ENCODE peak calls at places on chromosome 16, in ten cellular contexts. A, H, Y, T, C, L, R, M, Q and E are unnamed samples.

GRCh38 chr16:70693231-70693671 is 7.4 kb upstream of the MTSS2 start:
- DNase-seq in A (no peak), H (peak; percentile 21), Y (no peak), T (no peak), C (peak; percentile 38), L (no peak), R (no peak), M (no peak), Q (no peak), E (no peak)

GRCh38 chr16:2205967-2206313 is 686 bp downstream of the MLST8 start:
- DNase-seq in A (no peak), H (no peak), Y (peak; percentile 43), T (no peak), C (no peak), L (peak; percentile 81), R (no peak), M (peak; percentile 69), Q (no peak), E (no peak)

GRCh38 chr16:26563018-26563417 is 503.7 kb upstream of the C16orf82 start:
- DNase-seq in A (no peak), H (no peak), Y (no peak), T (no peak), C (no peak), L (no peak), R (no peak), M (no peak), Q (no peak), E (no peak)

GRCh38 chr16:28839899-28840298 is 6.2 kb downstream of the TUFM start:
- DNase-seq in A (no peak), H (no peak), Y (no peak), T (no peak), C (peak; percentile 21), L (no peak), R (no peak), M (no peak), Q (no peak), E (no peak)

GRCh38 chr16:8623634-8624033 is 2.1 kb downstream of the METTL22 start:
- DNase-seq in A (no peak), H (peak; percentile 10), Y (no peak), T (no peak), C (peak; percentile 73), L (no peak), R (no peak), M (no peak), Q (no peak), E (no peak)

GRCh38 chr16:87127061-87127765 is 190.0 kb downstream of the C16orf95 start:
- DNase-seq in A (no peak), H (peak; percentile 75), Y (no peak), T (no peak), C (peak; percentile 57), L (peak; percentile 60), R (no peak), M (no peak), Q (no peak), E (no peak)

GRCh38 chr16:85571813-85572619 is 41.1 kb upstream of the GSE1 start:
- DNase-seq in A (no peak), H (no peak), Y (peak; percentile 37), T (no peak), C (no peak), L (no peak), R (no peak), M (no peak), Q (no peak), E (no peak)

GRCh38 chr16:3503513-3503912 is 2.7 kb downstream of the CLUAP1 start:
- DNase-seq in A (no peak), H (no peak), Y (peak; percentile 92), T (peak; percentile 55), C (no peak), L (no peak), R (peak; percentile 66), M (no peak), Q (no peak), E (no peak)

GRCh38 chr16:15829460-15829859 is 27.4 kb downstream of the MYH11 start:
- DNase-seq in A (no peak), H (peak; percentile 4), Y (no peak), T (no peak), C (peak; percentile 11), L (peak; percentile 45), R (no peak), M (peak; percentile 44), Q (no peak), E (peak; percentile 46)

GRCh38 chr16:15827709-15828343 is 29.0 kb downstream of the MYH11 start:
- DNase-seq in A (no peak), H (no peak), Y (no peak), T (no peak), C (no peak), L (no peak), R (no peak), M (no peak), Q (no peak), E (no peak)

GRCh38 chr16:15822957-15823356 is 33.9 kb downstream of the MYH11 start:
- DNase-seq in A (no peak), H (no peak), Y (no peak), T (no peak), C (no peak), L (no peak), R (no peak), M (no peak), Q (no peak), E (no peak)

GRCh38 chr16:15827299-15827698 is 29.5 kb downstream of the MYH11 start:
- DNase-seq in A (no peak), H (no peak), Y (no peak), T (no peak), C (no peak), L (no peak), R (no peak), M (no peak), Q (no peak), E (no peak)

DNA sequence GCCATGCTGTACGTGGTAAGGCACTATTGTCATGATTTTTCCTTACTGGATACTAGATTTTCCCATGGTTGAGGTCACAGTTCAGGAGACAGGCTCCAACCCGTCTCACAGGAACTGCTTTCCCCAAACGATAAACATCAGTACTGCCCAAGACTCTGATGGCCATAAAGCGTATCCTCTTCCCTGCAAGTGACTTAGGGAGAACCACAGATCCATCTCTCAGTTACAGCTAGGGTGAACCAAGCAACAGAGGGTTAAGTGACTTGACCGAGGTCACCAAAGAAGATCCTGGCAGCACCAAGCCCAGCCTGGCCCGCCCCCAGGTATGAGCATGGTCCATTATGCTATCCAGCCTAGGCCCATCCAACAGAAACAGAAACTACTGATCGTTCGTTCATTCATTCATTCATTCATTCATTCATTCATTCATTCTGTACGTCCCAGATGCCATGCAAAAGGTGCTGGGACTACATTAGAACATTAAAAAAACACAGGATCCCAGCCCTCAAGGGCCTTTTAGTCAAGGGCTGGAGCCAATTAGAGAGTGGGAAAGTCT is 31.0 kb downstream of the MYH11 start:
- DNase-seq in A (no peak), H (no peak), Y (no peak), T (no peak), C (no peak), L (no peak), R (no peak), M (no peak), Q (no peak), E (no peak)
- H3K4me3 ChIP-seq in A (no peak overlapping the region), H (no peak overlapping the region), Y (no peak overlapping the region), T (no peak overlapping the region), C (no peak overlapping the region), L (no peak overlapping the region), R (no peak overlapping the region), M (no peak overlapping the region), Q (no peak overlapping the region), E (no peak overlapping the region)

GRCh38 chr16:57798953-57799618 is 3.2 kb downstream of the KIFC3 start:
- DNase-seq in A (no peak), H (no peak), Y (no peak), T (no peak), C (no peak), L (peak; percentile 21), R (no peak), M (no peak), Q (no peak), E (no peak)

GRCh38 chr16:57801098-57801855 is 1.0 kb downstream of the KIFC3 start:
- DNase-seq in A (no peak), H (peak; percentile 85), Y (no peak), T (no peak), C (peak; percentile 88), L (peak; percentile 56), R (no peak), M (peak; percentile 35), Q (no peak), E (peak; percentile 79)

GRCh38 chr16:57799619-57800212 is 2.6 kb downstream of the KIFC3 start:
- DNase-seq in A (no peak), H (no peak), Y (no peak), T (no peak), C (no peak), L (peak; percentile 19), R (no peak), M (no peak), Q (no peak), E (peak; percentile 81)

GRCh38 chr16:57801856-57802634 is at the start of gene KIFC3:
- DNase-seq in A (no peak), H (peak; percentile 89), Y (peak; percentile 68), T (peak; percentile 5), C (peak; percentile 91), L (peak; percentile 85), R (peak; percentile 75), M (peak; percentile 79), Q (no peak), E (peak; percentile 82)

GRCh38 chr16:57800213-57801097 is 1.8 kb downstream of the KIFC3 start:
- DNase-seq in A (no peak), H (no peak), Y (no peak), T (no peak), C (peak; percentile 11), L (peak; percentile 13), R (no peak), M (no peak), Q (no peak), E (no peak)
- H3K4me3 ChIP-seq in A (peak overlapping the region; percentile 69), H (peak overlapping the region; percentile 81), Y (no peak overlapping the region), T (no peak overlapping the region), C (peak overlapping the region; percentile 75), L (no peak overlapping the region), R (no peak overlapping the region), M (no peak overlapping the region), Q (peak overlapping the region; percentile 80), E (peak overlapping the region; percentile 90)

DNA sequence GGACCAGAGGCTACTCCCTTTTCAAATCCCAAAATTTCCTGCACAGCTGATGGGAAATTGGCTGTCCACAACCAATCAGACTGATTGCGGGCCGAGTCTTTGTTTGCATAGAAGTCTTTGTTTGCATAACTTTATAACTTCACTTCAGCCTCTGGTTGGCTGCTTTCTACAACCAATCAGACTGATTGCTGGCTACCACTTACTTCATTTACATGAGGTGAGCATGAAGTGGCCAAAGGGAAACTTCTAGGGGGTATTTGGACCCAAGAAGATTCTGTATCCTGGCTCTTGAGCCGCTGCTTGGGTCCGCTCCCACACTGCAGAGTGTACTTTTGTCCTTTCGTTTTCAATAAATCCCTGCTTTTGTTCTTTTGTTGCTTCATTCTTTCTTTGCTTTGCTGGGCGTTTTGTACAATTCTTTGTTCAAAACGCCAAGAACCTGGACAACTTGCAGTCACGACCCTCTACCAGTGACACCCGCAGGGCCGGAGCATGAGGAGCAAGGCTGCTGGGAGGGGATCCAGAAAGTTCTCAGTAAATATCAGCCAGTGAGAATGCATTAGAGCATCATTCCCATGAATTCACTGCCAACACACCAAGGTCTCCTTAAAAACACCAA is 67.5 kb downstream of the IQCK start:
- DNase-seq in A (no peak), H (no peak), Y (no peak), T (no peak), C (no peak), L (no peak), R (no peak), M (no peak), Q (no peak), E (no peak)
- H3K4me3 ChIP-seq in A (no peak overlapping the region), H (peak overlapping the region; percentile 58), Y (no peak overlapping the region), T (no peak overlapping the region), C (no peak overlapping the region), L (no peak overlapping the region), R (no peak overlapping the region), M (no peak overlapping the region), Q (no peak overlapping the region), E (no peak overlapping the region)

DNA sequence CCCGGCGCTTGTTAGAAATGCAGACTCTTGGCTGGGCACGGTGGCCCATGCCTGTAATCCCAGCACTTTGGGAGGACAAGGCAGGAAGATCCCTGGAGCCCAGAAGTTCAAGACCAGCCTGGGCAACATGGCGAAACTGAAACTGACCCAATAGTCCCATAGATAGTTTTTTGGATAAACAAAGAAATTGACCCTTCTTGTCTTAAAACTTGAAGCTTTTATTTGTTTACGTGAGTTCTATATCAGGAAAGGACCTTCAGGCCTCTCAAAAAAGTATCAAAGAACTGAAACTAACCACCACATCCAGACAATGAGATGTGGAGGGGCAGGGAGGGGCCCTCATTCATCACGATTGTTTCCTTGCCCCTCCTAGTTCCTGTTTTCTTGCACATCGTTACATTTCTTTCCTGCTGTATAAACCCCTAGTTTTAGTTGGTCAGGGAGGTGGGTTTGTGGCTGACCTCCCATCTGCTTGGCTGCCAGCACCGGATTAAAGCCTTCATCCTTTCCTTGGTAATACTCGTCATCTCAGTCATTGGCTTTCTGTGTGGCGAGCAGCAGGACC is 29.9 kb upstream of the PRM1 start:
- DNase-seq in A (no peak), H (no peak), Y (peak; percentile 89), T (peak; percentile 70), C (no peak), L (no peak), R (peak; percentile 22), M (no peak), Q (no peak), E (no peak)
- H3K4me3 ChIP-seq in A (no peak overlapping the region), H (no peak overlapping the region), Y (peak overlapping the region; percentile 32), T (peak overlapping the region; percentile 62), C (no peak overlapping the region), L (no peak overlapping the region), R (no peak overlapping the region), M (no peak overlapping the region), Q (no peak overlapping the region), E (no peak overlapping the region)